ENCODE peak calls at places on chromosomes 1 and 21, in eight cellular contexts. W, D, F, Z, P, X, V and A are unnamed samples.

GRCh38 chr1:204051258-204051657 is 21.7 kb upstream of the SOX13 start:
- DNase-seq in W (no peak), D (no peak), F (no peak), Z (no peak), P (no peak), X (no peak), V (no peak), A (no peak)

GRCh38 chr1:227888404-227889046 is 59.2 kb downstream of the WNT9A start:
- DNase-seq in W (peak; percentile 91), D (peak; percentile 67), F (no peak), Z (no peak), P (no peak), X (no peak), V (no peak), A (no peak)

GRCh38 chr1:32406629-32407111 is 12.4 kb upstream of the BSDC1 start:
- DNase-seq in W (no peak), D (no peak), F (no peak), Z (no peak), P (no peak), X (no peak), V (peak; percentile 23), A (peak; percentile 44)

GRCh38 chr1:70779571-70779970 is 268.0 kb downstream of the PTGER3 start:
- DNase-seq in W (no peak), D (no peak), F (no peak), Z (no peak), P (no peak), X (no peak), V (peak; percentile 9), A (no peak)

GRCh38 chr1:39675220-39675619 is 3.3 kb upstream of the NT5C1A start:
- DNase-seq in W (no peak), D (no peak), F (no peak), Z (no peak), P (no peak), X (no peak), V (no peak), A (no peak)

GRCh38 chr1:29504266-29504665 is 267.9 kb downstream of the PTPRU start:
- DNase-seq in W (no peak), D (no peak), F (no peak), Z (no peak), P (no peak), X (no peak), V (no peak), A (no peak)

GRCh38 chr1:234544094-234544579 is 65.2 kb upstream of the TARBP1 start:
- DNase-seq in W (no peak), D (peak; percentile 95), F (peak; percentile 42), Z (peak; percentile 79), P (peak; percentile 83), X (no peak), V (peak; percentile 75), A (no peak)

GRCh38 chr1:22582670-22583635 is 19.7 kb downstream of the EPHA8 start:
- DNase-seq in W (no peak), D (no peak), F (no peak), Z (peak; percentile 60), P (peak; percentile 53), X (no peak), V (no peak), A (peak; percentile 84)

GRCh38 chr1:86155061-86155806 is 1.3 kb downstream of the COL24A1 start:
- DNase-seq in W (no peak), D (peak; percentile 67), F (no peak), Z (no peak), P (peak; percentile 16), X (peak; percentile 61), V (peak; percentile 3), A (no peak)

GRCh38 chr1:115668579-115668978 is 26.8 kb downstream of the VANGL1 start:
- DNase-seq in W (no peak), D (no peak), F (no peak), Z (peak; percentile 54), P (no peak), X (no peak), V (no peak), A (no peak)

GRCh38 chr1:248834343-248834940 is 3.6 kb upstream of the ZNF672 start:
- DNase-seq in W (no peak), D (no peak), F (no peak), Z (no peak), P (no peak), X (no peak), V (no peak), A (peak; percentile 66)

GRCh38 chr1:212873518-212873917 is 15.4 kb downstream of the FLVCR1 start:
- DNase-seq in W (no peak), D (no peak), F (no peak), Z (no peak), P (no peak), X (no peak), V (no peak), A (no peak)

GRCh38 chr1:3652538-3653285 is 396 bp downstream of the TP73 start:
- DNase-seq in W (no peak), D (no peak), F (no peak), Z (peak; percentile 60), P (no peak), X (peak; percentile 54), V (no peak), A (peak; percentile 62)

GRCh38 chr1:217674330-217674729 is 43.2 kb downstream of the SPATA17 start:
- DNase-seq in W (no peak), D (no peak), F (no peak), Z (no peak), P (no peak), X (peak; percentile 14), V (no peak), A (no peak)

DNA sequence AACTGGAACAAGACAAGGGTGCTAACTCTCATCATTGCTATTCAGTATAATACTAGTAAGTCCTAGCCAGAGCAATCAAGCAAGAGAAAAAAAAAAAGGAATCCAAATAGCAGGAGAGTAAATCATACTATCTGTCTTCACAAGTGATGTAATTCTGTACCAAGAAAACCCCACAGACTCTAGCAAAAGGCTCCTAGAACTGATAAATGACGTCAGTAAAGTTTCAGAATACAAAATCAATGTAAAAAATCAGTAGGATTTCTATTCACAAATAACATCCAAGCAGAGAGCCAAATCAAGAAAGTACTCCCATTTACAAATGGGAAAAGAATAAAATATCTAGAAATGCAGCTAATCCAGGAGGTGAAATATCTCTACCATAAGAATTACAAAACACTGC is 1632.9 kb downstream of the NCAM2 start:
- DNase-seq in W (no peak), D (no peak), F (no peak), Z (no peak), P (no peak), X (no peak), V (no peak), A (no peak)
- H3K9me3 ChIP-seq in W (no peaks in the 10 kb centered on the region), D (no peaks in the 10 kb centered on the region), F (no peaks in the 10 kb centered on the region), Z (no peaks in the 10 kb centered on the region), P (no peaks in the 10 kb centered on the region), X (no peaks in the 10 kb centered on the region), V (no peaks in the 10 kb centered on the region), A (no peaks in the 10 kb centered on the region)

DNA sequence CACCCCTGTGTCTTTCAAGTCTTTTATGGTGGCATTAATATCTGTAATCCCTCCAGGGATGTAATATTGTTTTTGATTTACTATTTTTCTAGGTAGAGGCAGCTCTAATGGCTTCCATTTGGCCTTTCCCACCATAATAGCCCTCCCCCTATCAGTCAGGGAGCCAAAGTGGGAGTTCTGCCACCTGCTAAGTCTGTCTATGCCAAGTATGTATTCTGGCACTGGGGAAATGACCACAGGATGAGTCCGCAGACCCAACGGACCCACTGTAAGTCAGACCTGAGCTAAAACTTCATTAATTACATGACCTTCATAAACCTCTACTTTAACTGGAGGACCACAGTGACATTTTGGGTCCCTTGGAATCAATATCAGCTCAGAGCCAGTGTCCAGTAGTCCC is 77.1 kb downstream of the GBP6 start:
- DNase-seq in W (no peak), D (no peak), F (no peak), Z (no peak), P (no peak), X (no peak), V (no peak), A (no peak)
- H3K9me3 ChIP-seq in W (peaks cover 26% of the 10 kb centered on the region), D (no peaks in the 10 kb centered on the region), F (peaks cover 9% of the 10 kb centered on the region), Z (no peaks in the 10 kb centered on the region), P (no peaks in the 10 kb centered on the region), X (no peaks in the 10 kb centered on the region), V (no peaks in the 10 kb centered on the region), A (no peaks in the 10 kb centered on the region)

DNA sequence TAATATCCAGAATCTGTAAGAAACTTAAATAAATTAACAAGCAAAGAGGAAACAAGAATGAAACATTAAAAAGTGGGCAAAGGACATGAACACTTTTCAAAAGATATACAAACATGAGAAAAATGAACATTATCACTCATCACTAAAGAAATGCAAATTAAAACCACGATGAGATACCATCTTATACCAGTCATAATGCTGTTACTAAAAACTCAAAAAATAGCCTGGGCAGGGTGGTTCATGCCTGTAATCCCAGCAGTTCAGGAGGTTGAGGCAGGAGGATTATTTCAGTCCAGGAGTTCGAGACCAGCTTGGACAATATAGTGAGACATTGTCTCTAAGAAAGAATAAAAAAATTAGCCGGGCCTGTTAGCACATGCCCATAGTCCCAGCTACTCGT is 6.1 kb downstream of the ZNF124 start:
- DNase-seq in W (no peak), D (no peak), F (no peak), Z (no peak), P (no peak), X (no peak), V (no peak), A (no peak)
- H3K9me3 ChIP-seq in W (peaks cover 22% of the 10 kb centered on the region), D (no peaks in the 10 kb centered on the region), F (peaks cover 58% of the 10 kb centered on the region), Z (peaks cover 34% of the 10 kb centered on the region), P (no peaks in the 10 kb centered on the region), X (peaks cover 47% of the 10 kb centered on the region), V (no peaks in the 10 kb centered on the region), A (peaks cover 18% of the 10 kb centered on the region)

DNA sequence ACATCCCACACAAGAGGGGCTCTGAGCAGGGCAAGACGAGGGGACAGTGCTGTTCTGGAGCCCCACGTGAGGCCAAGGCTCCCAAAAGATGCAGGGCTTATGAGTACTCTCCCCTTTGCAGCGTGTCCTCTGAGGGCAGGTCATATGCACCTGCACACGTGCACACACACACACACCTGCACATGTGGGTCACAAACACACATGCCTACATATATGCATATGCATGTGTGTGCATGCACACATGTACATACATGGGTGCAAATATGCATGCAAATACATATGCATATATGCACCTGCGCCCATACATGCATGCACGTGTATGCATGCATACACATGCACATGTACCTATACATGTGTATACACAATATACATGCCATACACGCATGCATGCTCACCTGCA is 197.9 kb downstream of the NPHP4 start:
- DNase-seq in W (no peak), D (no peak), F (no peak), Z (no peak), P (no peak), X (no peak), V (no peak), A (no peak)
- H3K9me3 ChIP-seq in W (no peaks in the 10 kb centered on the region), D (no peaks in the 10 kb centered on the region), F (peaks cover under 1% of the 10 kb centered on the region), Z (peaks cover 2% of the 10 kb centered on the region), P (no peaks in the 10 kb centered on the region), X (no peaks in the 10 kb centered on the region), V (no peaks in the 10 kb centered on the region), A (peaks cover 4% of the 10 kb centered on the region)

DNA sequence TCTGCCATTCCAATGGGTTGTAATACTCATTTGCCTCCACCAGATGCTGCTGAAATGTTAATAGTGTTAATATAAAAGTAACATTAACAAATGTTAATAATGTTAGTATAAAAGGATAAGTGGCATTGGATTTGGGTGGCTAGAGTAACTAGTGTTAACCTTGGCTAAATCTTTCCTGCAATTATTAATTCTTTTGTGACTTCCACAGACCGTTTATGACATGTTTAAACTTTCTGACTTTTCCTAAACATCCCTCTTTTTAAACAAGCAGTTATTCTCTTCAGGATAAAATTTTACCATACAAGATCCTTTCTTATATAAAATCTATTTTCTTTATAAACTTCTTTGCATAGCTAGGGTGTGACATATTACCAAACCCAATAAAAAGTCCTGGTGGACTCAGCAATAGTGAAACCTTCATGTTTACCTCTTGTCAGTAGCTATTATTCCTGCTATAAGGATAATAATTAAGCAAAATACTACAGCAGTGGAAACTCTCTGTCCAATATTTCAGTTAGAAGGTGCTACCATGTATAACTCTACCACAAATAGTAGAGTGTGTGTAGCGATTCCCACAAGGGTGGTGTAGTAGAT is 41.5 kb downstream of the CCDC30 start:
- DNase-seq in W (no peak), D (no peak), F (no peak), Z (no peak), P (no peak), X (no peak), V (no peak), A (no peak)
- H3K9me3 ChIP-seq in W (peaks cover 7% of the 10 kb centered on the region), D (no peaks in the 10 kb centered on the region), F (peaks cover 15% of the 10 kb centered on the region), Z (peaks cover 25% of the 10 kb centered on the region), P (no peaks in the 10 kb centered on the region), X (peaks cover 31% of the 10 kb centered on the region), V (peaks cover 5% of the 10 kb centered on the region), A (peaks cover 29% of the 10 kb centered on the region)